ENCODE peak calls at places on chromosomes 5 and 9, in four cellular contexts. H is posterior cingulate gyrus, R is T-helper 1 cell, M is head of caudate nucleus. L is an unnamed sample.

GRCh38 chr5:44294492-44294891 is 94.7 kb downstream of the FGF10 start:
- DNase-seq in H (no peak), R (no peak), M (no peak), L (no peak)

GRCh38 chr9:36136277-36136893 is at the start of gene GLIPR2:
- DNase-seq in H (peak; percentile 85), R (peak; percentile 68), M (peak; percentile 79), L (peak; percentile 80)

GRCh38 chr9:135480071-135480941 is 724 bp downstream of the PPP1R26 start:
- DNase-seq in H (peak; percentile 27), R (no peak), M (no peak), L (no peak)

GRCh38 chr5:89282832-89283510 is 400.0 kb upstream of the MEF2C start:
- DNase-seq in H (no peak), R (no peak), M (no peak), L (no peak)

GRCh38 chr9:34124923-34125322 is 1.6 kb downstream of the DCAF12 start:
- DNase-seq in H (no peak), R (no peak), M (no peak), L (no peak)

GRCh38 chr9:35350827-35351549 is 138.9 kb upstream of the RUSC2 start:
- DNase-seq in H (no peak), R (no peak), M (no peak), L (no peak)

GRCh38 chr9:134243778-134244467 is 79.6 kb upstream of the RNU6ATAC start:
- DNase-seq in H (no peak), R (no peak), M (peak; percentile 38), L (no peak)

GRCh38 chr5:109877670-109878045 is 187.9 kb downstream of the MAN2A1 start:
- DNase-seq in H (no peak), R (no peak), M (no peak), L (no peak)

GRCh38 chr9:113057193-113057592 is 669 bp upstream of the ZFP37 start:
- DNase-seq in H (no peak), R (no peak), M (peak; percentile 2), L (no peak)

GRCh38 chr9:120909904-120910303 is 16.7 kb downstream of the TRAF1 start:
- DNase-seq in H (no peak), R (peak; percentile 40), M (no peak), L (no peak)

GRCh38 chr9:127749090-127749787 is 14.1 kb upstream of the TOR2A start:
- DNase-seq in H (no peak), R (no peak), M (no peak), L (no peak)

GRCh38 chr9:71105192-71105591 is 16.2 kb downstream of the TRPM3 start:
- DNase-seq in H (no peak), R (no peak), M (no peak), L (no peak)

GRCh38 chr5:13944564-13945195 is at the start of gene DNAH5:
- DNase-seq in H (no peak), R (no peak), M (no peak), L (no peak)

GRCh38 chr5:177498013-177498847 is 826 bp upstream of the PDLIM7 start:
- DNase-seq in H (no peak), R (no peak), M (no peak), L (no peak)

GRCh38 chr5:1549631-1550030 is 25.9 kb upstream of the LPCAT1 start:
- DNase-seq in H (no peak), R (no peak), M (no peak), L (no peak)